ENCODE peak calls at places on chromosomes 2 and 18, in six cellular contexts. One of them, this sample, is unnamed. For H3K4me1 and H3K27me3, the result is how much of the 10 kb centered on the place peaks cover.

GRCh38 chr2:15040429-15041084 is 408.0 kb downstream of the LRATD1 start:
- DNase-seq in astrocyte: no peak
- DNase-seq in transverse colon: no peak
- DNase-seq in stomach: no peak
- DNase-seq in CD8-positive, alpha-beta memory T cell: no peak
- DNase-seq in PC-3: no peak
- DNase-seq in this sample: no peak

GRCh38 chr2:32442020-32442467 is 85.2 kb downstream of the BIRC6 start:
- DNase-seq in stomach: no peak
- DNase-seq in CD8-positive, alpha-beta memory T cell: no peak
- DNase-seq in astrocyte: no peak
- DNase-seq in PC-3: no peak
- DNase-seq in transverse colon: no peak
- DNase-seq in this sample: no peak

GRCh38 chr2:43193652-43193995 is 32.8 kb downstream of the ZFP36L2 start:
- DNase-seq in CD8-positive, alpha-beta memory T cell: no peak
- DNase-seq in astrocyte: no peak
- DNase-seq in PC-3: no peak
- DNase-seq in stomach: no peak
- DNase-seq in transverse colon: no peak
- DNase-seq in this sample: no peak

GRCh38 chr2:197258580-197258979 is 52.0 kb downstream of the ANKRD44 start:
- DNase-seq in CD8-positive, alpha-beta memory T cell: no peak
- DNase-seq in astrocyte: peak
- DNase-seq in transverse colon: no peak
- DNase-seq in PC-3: no peak
- DNase-seq in stomach: no peak
- DNase-seq in this sample: no peak

GRCh38 chr2:233566141-233566956 is at the start of gene USP40:
- DNase-seq in stomach: peak
- DNase-seq in PC-3: peak
- DNase-seq in transverse colon: peak
- DNase-seq in CD8-positive, alpha-beta memory T cell: peak
- DNase-seq in astrocyte: peak
- DNase-seq in this sample: peak

GRCh38 chr2:108490506-108491122 is 41.6 kb downstream of the GCC2 start:
- DNase-seq in astrocyte: no peak
- DNase-seq in transverse colon: no peak
- DNase-seq in PC-3: no peak
- DNase-seq in CD8-positive, alpha-beta memory T cell: no peak
- DNase-seq in stomach: no peak
- DNase-seq in this sample: no peak

GRCh38 chr2:174445248-174445647 is 41.6 kb downstream of the GPR155 start:
- DNase-seq in PC-3: no peak
- DNase-seq in astrocyte: peak
- DNase-seq in transverse colon: no peak
- DNase-seq in stomach: no peak
- DNase-seq in CD8-positive, alpha-beta memory T cell: no peak
- DNase-seq in this sample: no peak

GRCh38 chr18:46712406-46712805 is 44.4 kb downstream of the ST8SIA5 start:
- DNase-seq in stomach: no peak
- DNase-seq in CD8-positive, alpha-beta memory T cell: no peak
- DNase-seq in transverse colon: no peak
- DNase-seq in PC-3: peak
- DNase-seq in astrocyte: peak
- DNase-seq in this sample: no peak

GRCh38 chr2:5365871-5366461 is 326.2 kb upstream of the SOX11 start:
- DNase-seq in PC-3: peak
- DNase-seq in stomach: peak
- DNase-seq in CD8-positive, alpha-beta memory T cell: no peak
- DNase-seq in transverse colon: peak
- DNase-seq in astrocyte: peak
- DNase-seq in this sample: no peak

GRCh38 chr2:42639340-42640077 is 71.1 kb downstream of the MTA3 start:
- DNase-seq in stomach: no peak
- DNase-seq in astrocyte: no peak
- DNase-seq in PC-3: no peak
- DNase-seq in transverse colon: no peak
- DNase-seq in CD8-positive, alpha-beta memory T cell: no peak
- DNase-seq in this sample: no peak

GRCh38 chr2:238893349-238894000 is 45.6 kb downstream of the TWIST2 start:
- DNase-seq in CD8-positive, alpha-beta memory T cell: no peak
- DNase-seq in transverse colon: no peak
- DNase-seq in stomach: no peak
- DNase-seq in PC-3: no peak
- DNase-seq in astrocyte: no peak
- DNase-seq in this sample: no peak

GRCh38 chr18:76134631-76135030 is 360.4 kb downstream of the ZNF516 start:
- DNase-seq in PC-3: no peak
- DNase-seq in stomach: no peak
- DNase-seq in CD8-positive, alpha-beta memory T cell: no peak
- DNase-seq in transverse colon: no peak
- DNase-seq in astrocyte: no peak
- DNase-seq in this sample: no peak

GRCh38 chr2:150133623-150134022 is 353.8 kb downstream of the RND3 start:
- DNase-seq in astrocyte: peak
- DNase-seq in transverse colon: no peak
- DNase-seq in CD8-positive, alpha-beta memory T cell: no peak
- DNase-seq in stomach: no peak
- DNase-seq in PC-3: peak
- DNase-seq in this sample: no peak

GRCh38 chr2:217162533-217162932 is 302.7 kb upstream of the TNP1 start:
- DNase-seq in transverse colon: no peak
- DNase-seq in astrocyte: peak
- DNase-seq in CD8-positive, alpha-beta memory T cell: no peak
- DNase-seq in stomach: no peak
- DNase-seq in PC-3: peak
- DNase-seq in this sample: no peak

GRCh38 chr2:130759906-130760753 is 4.8 kb downstream of the AMER3 start:
- DNase-seq in PC-3: peak
- DNase-seq in CD8-positive, alpha-beta memory T cell: no peak
- DNase-seq in astrocyte: no peak
- DNase-seq in stomach: no peak
- DNase-seq in transverse colon: no peak
- DNase-seq in this sample: no peak
- H3K4me3 ChIP-seq in PC-3: no peak
- H3K4me3 ChIP-seq in CD8-positive, alpha-beta memory T cell: no peak
- H3K4me3 ChIP-seq in astrocyte: no peak
- H3K4me3 ChIP-seq in stomach: no peak
- H3K4me3 ChIP-seq in transverse colon: no peak
- H3K4me3 ChIP-seq in this sample: no peak

GRCh38 chr2:207135340-207135739 is 30.4 kb downstream of the KLF7 start:
- DNase-seq in astrocyte: peak
- DNase-seq in PC-3: peak
- DNase-seq in CD8-positive, alpha-beta memory T cell: no peak
- DNase-seq in stomach: no peak
- DNase-seq in transverse colon: no peak
- DNase-seq in this sample: no peak

GRCh38 chr2:207137922-207138321 is 27.8 kb downstream of the KLF7 start:
- DNase-seq in astrocyte: no peak
- DNase-seq in stomach: no peak
- DNase-seq in CD8-positive, alpha-beta memory T cell: no peak
- DNase-seq in transverse colon: no peak
- DNase-seq in PC-3: no peak
- DNase-seq in this sample: no peak

GRCh38 chr2:207133862-207134519 is 31.8 kb downstream of the KLF7 start:
- DNase-seq in astrocyte: peak
- DNase-seq in stomach: no peak
- DNase-seq in CD8-positive, alpha-beta memory T cell: no peak
- DNase-seq in transverse colon: peak
- DNase-seq in PC-3: peak
- DNase-seq in this sample: no peak

GRCh38 chr2:207136872-207137271 is 28.9 kb downstream of the KLF7 start:
- DNase-seq in PC-3: no peak
- DNase-seq in stomach: no peak
- DNase-seq in astrocyte: no peak
- DNase-seq in transverse colon: no peak
- DNase-seq in CD8-positive, alpha-beta memory T cell: no peak
- DNase-seq in this sample: no peak

GRCh38 chr2:207135801-207136457 is 29.8 kb downstream of the KLF7 start:
- DNase-seq in CD8-positive, alpha-beta memory T cell: no peak
- DNase-seq in stomach: no peak
- DNase-seq in transverse colon: no peak
- DNase-seq in PC-3: no peak
- DNase-seq in astrocyte: no peak
- DNase-seq in this sample: no peak
- H3K4me1 ChIP-seq in CD8-positive, alpha-beta memory T cell: half or more
- H3K4me1 ChIP-seq in stomach: under half
- H3K4me1 ChIP-seq in transverse colon: under half
- H3K4me1 ChIP-seq in PC-3: under half
- H3K4me1 ChIP-seq in astrocyte: half or more
- H3K4me1 ChIP-seq in this sample: under half

GRCh38 chr2:227043981-227044380 is 120.0 kb downstream of the COL4A4 start:
- DNase-seq in transverse colon: no peak
- DNase-seq in PC-3: no peak
- DNase-seq in CD8-positive, alpha-beta memory T cell: no peak
- DNase-seq in astrocyte: no peak
- DNase-seq in stomach: no peak
- DNase-seq in this sample: no peak
- H3K27me3 ChIP-seq in transverse colon: under half
- H3K27me3 ChIP-seq in PC-3: under half
- H3K27me3 ChIP-seq in CD8-positive, alpha-beta memory T cell: under half
- H3K27me3 ChIP-seq in astrocyte: under half
- H3K27me3 ChIP-seq in stomach: under half
- H3K27me3 ChIP-seq in this sample: under half

GRCh38 chr2:25822190-25823117 is 55.8 kb downstream of the ASXL2 start:
- DNase-seq in CD8-positive, alpha-beta memory T cell: peak
- DNase-seq in transverse colon: peak
- DNase-seq in astrocyte: peak
- DNase-seq in stomach: peak
- DNase-seq in PC-3: no peak
- DNase-seq in this sample: peak
- H3K4me3 ChIP-seq in CD8-positive, alpha-beta memory T cell: peak
- H3K4me3 ChIP-seq in transverse colon: no peak
- H3K4me3 ChIP-seq in astrocyte: no peak
- H3K4me3 ChIP-seq in stomach: peak
- H3K4me3 ChIP-seq in PC-3: no peak
- H3K4me3 ChIP-seq in this sample: peak

DNA sequence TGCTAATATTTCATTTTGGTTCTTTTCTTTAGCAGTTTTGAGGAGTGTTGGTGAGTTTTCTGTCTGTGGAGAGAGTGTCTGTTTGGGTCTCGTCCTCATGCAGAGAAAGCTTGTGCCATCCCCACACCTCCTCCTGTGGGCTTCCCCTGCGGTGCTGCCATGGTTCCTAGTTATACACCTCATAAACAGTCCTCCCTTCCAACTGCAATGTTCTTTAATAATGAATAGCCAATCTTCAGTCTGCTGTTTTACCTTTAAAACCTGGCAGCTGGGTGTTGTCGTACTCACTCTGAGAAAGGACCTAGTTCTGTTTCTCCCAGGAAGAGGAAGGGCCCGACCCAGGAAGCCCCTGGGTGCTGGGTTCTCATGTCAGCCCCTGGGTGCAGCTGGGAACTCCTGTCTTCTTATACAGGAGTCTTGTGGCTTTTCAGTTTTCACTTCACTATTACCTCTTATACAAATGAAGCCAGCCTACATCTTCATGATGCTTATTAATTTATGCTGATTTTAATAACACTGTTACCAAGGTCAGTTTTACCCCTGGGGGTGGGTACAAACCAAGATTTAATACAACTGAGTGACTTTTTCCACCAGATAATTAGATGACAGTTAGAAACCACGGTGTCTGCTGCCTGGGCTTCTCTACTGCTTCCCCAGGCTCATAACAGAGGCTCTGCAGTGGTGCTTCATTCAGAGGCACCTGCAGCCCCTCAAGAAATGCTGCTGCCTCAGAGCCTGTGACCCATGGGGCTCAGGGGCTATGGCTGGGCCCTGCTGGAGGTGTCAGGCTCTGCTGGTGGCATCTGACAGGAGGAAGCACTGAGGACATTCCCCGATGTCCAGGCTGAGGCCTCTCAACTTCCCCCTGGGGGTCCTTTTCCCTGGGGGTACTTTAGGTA is 59.1 kb downstream of the COA5 start:
- DNase-seq in CD8-positive, alpha-beta memory T cell: no peak
- DNase-seq in astrocyte: no peak
- DNase-seq in transverse colon: peak
- DNase-seq in PC-3: no peak
- DNase-seq in stomach: no peak
- DNase-seq in this sample: peak
- H3K4me1 ChIP-seq in CD8-positive, alpha-beta memory T cell: under half
- H3K4me1 ChIP-seq in astrocyte: under half
- H3K4me1 ChIP-seq in transverse colon: under half
- H3K4me1 ChIP-seq in PC-3: under half
- H3K4me1 ChIP-seq in stomach: under half
- H3K4me1 ChIP-seq in this sample: under half

DNA sequence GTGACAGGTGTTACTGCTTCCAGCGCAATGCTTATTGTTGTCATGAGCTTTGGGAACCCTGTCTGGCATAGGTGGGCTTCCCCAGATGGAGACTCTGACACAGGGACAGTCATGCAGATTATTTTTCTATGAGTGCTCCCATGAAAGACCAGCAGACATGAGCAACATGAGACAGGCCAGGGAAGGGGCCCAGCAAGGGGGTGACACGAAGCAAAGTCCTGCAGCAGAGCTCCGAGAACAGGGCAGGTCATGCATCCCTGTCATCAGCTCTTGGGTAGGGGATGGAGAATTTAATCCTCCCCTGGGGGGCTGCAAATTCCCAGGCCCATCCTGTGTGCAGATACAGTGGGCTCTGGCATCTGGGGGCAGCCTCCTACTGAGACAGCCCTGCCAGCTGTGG is 77.4 kb downstream of the CTAGE1 start:
- DNase-seq in PC-3: no peak
- DNase-seq in stomach: no peak
- DNase-seq in astrocyte: no peak
- DNase-seq in CD8-positive, alpha-beta memory T cell: no peak
- DNase-seq in transverse colon: no peak
- DNase-seq in this sample: no peak
- H3K27me3 ChIP-seq in PC-3: under half
- H3K27me3 ChIP-seq in stomach: under half
- H3K27me3 ChIP-seq in astrocyte: under half
- H3K27me3 ChIP-seq in CD8-positive, alpha-beta memory T cell: under half
- H3K27me3 ChIP-seq in transverse colon: under half
- H3K27me3 ChIP-seq in this sample: under half

DNA sequence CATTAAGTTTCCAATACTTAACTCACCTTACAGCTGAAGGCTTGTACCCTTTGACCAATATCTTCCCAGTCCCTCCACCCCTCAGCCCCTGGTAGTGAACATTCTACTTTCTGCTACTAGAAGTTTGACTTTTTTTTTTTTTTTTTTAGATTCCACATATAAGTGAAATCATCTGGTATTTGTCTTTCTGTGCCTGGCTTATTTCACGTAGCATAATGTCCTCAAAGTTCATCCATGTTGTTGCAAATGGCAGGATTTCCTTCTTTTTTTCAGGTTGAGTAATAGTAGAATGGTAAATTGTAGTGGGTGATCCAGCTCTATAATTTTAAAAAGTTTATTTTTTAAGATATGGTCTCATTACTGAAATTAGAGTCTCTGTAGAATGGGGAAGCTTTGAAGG is 316.0 kb downstream of the MTX2 start:
- DNase-seq in transverse colon: no peak
- DNase-seq in CD8-positive, alpha-beta memory T cell: no peak
- DNase-seq in stomach: no peak
- DNase-seq in PC-3: no peak
- DNase-seq in astrocyte: no peak
- DNase-seq in this sample: no peak
- H3K4me3 ChIP-seq in transverse colon: no peak
- H3K4me3 ChIP-seq in CD8-positive, alpha-beta memory T cell: no peak
- H3K4me3 ChIP-seq in stomach: no peak
- H3K4me3 ChIP-seq in PC-3: no peak
- H3K4me3 ChIP-seq in astrocyte: no peak
- H3K4me3 ChIP-seq in this sample: no peak

GRCh38 chr18:23824235-23824634 is 135.0 kb downstream of the LAMA3 start:
- DNase-seq in astrocyte: no peak
- DNase-seq in PC-3: no peak
- DNase-seq in CD8-positive, alpha-beta memory T cell: no peak
- DNase-seq in stomach: no peak
- DNase-seq in transverse colon: no peak
- DNase-seq in this sample: no peak
- H3K4me1 ChIP-seq in astrocyte: under half
- H3K4me1 ChIP-seq in PC-3: under half
- H3K4me1 ChIP-seq in CD8-positive, alpha-beta memory T cell: under half
- H3K4me1 ChIP-seq in stomach: under half
- H3K4me1 ChIP-seq in transverse colon: under half
- H3K4me1 ChIP-seq in this sample: under half